ENCODE peak calls at places on chromosomes 3 and 15, in seven cellular contexts. Q is Daoy, P is cardiac fibroblast, M is GM12865, S is PC-3, L is GM04503, V is NCI-H460. G is an unnamed sample.

GRCh38 chr15:41659855-41660234 is 360 bp upstream of the MGA start:
- DNase-seq in V (no peak), Q (no peak), P (no peak), S (no peak), L (no peak), M (no peak), G (no peak)

GRCh38 chr15:47949815-47950214 is 171.0 kb upstream of the SLC24A5 start:
- DNase-seq in L (no peak), Q (no peak), M (no peak), V (no peak), P (no peak), S (no peak), G (no peak)

GRCh38 chr3:182092662-182093262 is 381.0 kb downstream of the SOX2 start:
- DNase-seq in P (no peak), S (no peak), L (no peak), V (no peak), M (no peak), Q (no peak), G (no peak)

GRCh38 chr3:193040836-193041672 is 123.4 kb upstream of the MB21D2 start:
- DNase-seq in S (peak; percentile 81), V (peak; percentile 50), P (peak; percentile 70), L (peak; percentile 12), M (peak; percentile 68), Q (peak; percentile 28), G (no peak)

GRCh38 chr3:191257286-191257685 is 58.2 kb downstream of the OSTN start:
- DNase-seq in V (no peak), S (no peak), M (no peak), L (no peak), P (no peak), Q (no peak), G (no peak)

GRCh38 chr3:134362670-134363380 is 11.4 kb downstream of the AMOTL2 start:
- DNase-seq in L (no peak), M (no peak), P (no peak), S (no peak), V (no peak), Q (no peak), G (no peak)

GRCh38 chr15:97234841-97235240 is 725.7 kb upstream of the ARRDC4 start:
- DNase-seq in L (no peak), V (no peak), M (no peak), Q (no peak), P (no peak), S (no peak), G (no peak)

GRCh38 chr15:69813881-69814280 is 283.8 kb downstream of the TLE3 start:
- DNase-seq in M (no peak), V (no peak), S (no peak), P (no peak), L (no peak), Q (no peak), G (no peak)

GRCh38 chr3:59185586-59186381 is 136.0 kb upstream of the CFAP20DC start:
- DNase-seq in Q (no peak), M (no peak), S (peak; percentile 28), P (peak; percentile 2), L (no peak), V (no peak), G (no peak)

GRCh38 chr3:69541059-69541471 is 155.2 kb upstream of the FRMD4B start:
- DNase-seq in P (no peak), L (no peak), V (no peak), S (no peak), Q (peak; percentile 42), M (no peak), G (no peak)

G was measured in colonic mucosa.